ENCODE peak calls at places on chromosome X, in seven cellular contexts. N is pancreas, E is choroid plexus epithelial cell, F is foreskin fibroblast, S is glutamatergic neuron, Z is osteoblast, G is WTC11. M is an unnamed sample.

GRCh38 chrX:133335027-133335426 is 80.3 kb downstream of the GPC4 start:
- DNase-seq in N (no peak), S (no peak), G (no peak), F (peak; percentile 3), Z (no peak), E (peak; percentile 54), M (no peak)

GRCh38 chrX:78658851-78659744 is at the start of gene RTL3:
- DNase-seq in N (no peak), G (no peak), S (no peak), F (peak; percentile 57), E (peak; percentile 83), Z (peak; percentile 87), M (no peak)

GRCh38 chrX:15814811-15815210 is 24.5 kb downstream of the ZRSR2 start:
- DNase-seq in Z (no peak), N (no peak), G (no peak), S (no peak), F (no peak), E (no peak), M (no peak)

GRCh38 chrX:140439455-140439854 is 65.4 kb downstream of the SOX3 start:
- DNase-seq in E (no peak), N (peak; percentile 73), S (peak; percentile 69), G (peak; percentile 84), Z (no peak), F (no peak), M (no peak)

GRCh38 chrX:13659057-13659456 is 6.1 kb downstream of the TCEANC start:
- DNase-seq in E (peak; percentile 75), F (peak; percentile 52), S (no peak), N (no peak), Z (peak; percentile 58), G (no peak), M (no peak)

GRCh38 chrX:121260568-121261240 is 213.3 kb downstream of the GLUD2 start:
- DNase-seq in F (peak; percentile 48), Z (no peak), G (no peak), N (no peak), E (no peak), S (no peak), M (no peak)

GRCh38 chrX:42846741-42847140 is 68.8 kb upstream of the PPP1R2C start:
- DNase-seq in G (no peak), F (no peak), E (no peak), N (no peak), Z (no peak), S (no peak), M (no peak)

GRCh38 chrX:77453190-77453589 is 6.0 kb downstream of the FGF16 start:
- DNase-seq in S (no peak), Z (no peak), N (no peak), G (no peak), F (no peak), E (no peak), M (no peak)

GRCh38 chrX:122113376-122113775 is 1066.0 kb downstream of the GLUD2 start:
- DNase-seq in F (no peak), S (no peak), Z (no peak), G (peak; percentile 11), E (no peak), N (no peak), M (no peak)

GRCh38 chrX:151973851-151974335 is 583 bp downstream of the GABRE start:
- DNase-seq in S (peak; percentile 12), G (peak; percentile 15), F (no peak), N (no peak), Z (peak; percentile 76), E (peak; percentile 45), M (no peak)

GRCh38 chrX:46653482-46653881 is 79.9 kb downstream of the CHST7 start:
- DNase-seq in S (peak; percentile 15), F (no peak), E (peak; percentile 44), Z (no peak), G (peak; percentile 54), N (no peak), M (no peak)

GRCh38 chrX:38970845-38971244 is 169.6 kb downstream of the MID1IP1 start:
- DNase-seq in N (no peak), Z (no peak), E (no peak), S (no peak), G (no peak), F (no peak), M (no peak)

GRCh38 chrX:104135677-104136076 is 21.1 kb downstream of the SLC25A53 start:
- DNase-seq in S (no peak), E (peak; percentile 45), G (no peak), Z (no peak), F (no peak), N (no peak), M (no peak)

GRCh38 chrX:82134378-82134777 is 932.5 kb downstream of the SH3BGRL start:
- DNase-seq in G (no peak), N (no peak), F (no peak), E (no peak), S (no peak), Z (no peak), M (no peak)

GRCh38 chrX:119708936-119709335 is 16.0 kb upstream of the SEPTIN6 start:
- DNase-seq in F (peak; percentile 32), S (no peak), G (no peak), Z (peak; percentile 62), N (no peak), E (peak; percentile 43), M (no peak)

GRCh38 chrX:140971385-140971784 is 31.0 kb upstream of the SPANXB1 start:
- DNase-seq in E (no peak), F (no peak), Z (no peak), N (no peak), G (no peak), S (no peak), M (peak; percentile 3)

GRCh38 chrX:20729421-20729820 is 462.7 kb upstream of the RPS6KA3 start:
- DNase-seq in E (peak; percentile 2), N (no peak), S (no peak), Z (no peak), F (peak; percentile 20), G (no peak), M (no peak)

GRCh38 chrX:49106930-49107329 is 16.6 kb downstream of the GPKOW start:
- DNase-seq in G (peak; percentile 16), Z (peak; percentile 83), F (peak; percentile 32), N (no peak), E (peak; percentile 71), S (peak; percentile 30), M (no peak)

GRCh38 chrX:46757593-46757992 is 1.3 kb downstream of the SLC9A7 start:
- DNase-seq in F (peak; percentile 13), E (no peak), G (no peak), S (no peak), N (no peak), Z (peak; percentile 56), M (no peak)

GRCh38 chrX:65595460-65595876 is 60.9 kb upstream of the LAS1L start:
- DNase-seq in N (peak; percentile 93), Z (peak; percentile 53), E (peak; percentile 95), F (peak; percentile 84), S (peak; percentile 90), G (peak; percentile 93), M (peak; percentile 77)

GRCh38 chrX:153992180-153992579 is 19.6 kb downstream of the TMEM187 start:
- DNase-seq in G (no peak), F (no peak), S (no peak), E (no peak), N (no peak), Z (peak; percentile 29), M (no peak)

GRCh38 chrX:124665878-124666425 is 319.6 kb downstream of the SH2D1A start:
- DNase-seq in S (no peak), G (no peak), F (no peak), N (no peak), Z (no peak), E (no peak), M (no peak)

GRCh38 chrX:130393451-130394074 is 8.1 kb upstream of the GPR119 start:
- DNase-seq in G (peak; percentile 50), S (peak; percentile 58), Z (peak; percentile 72), E (peak; percentile 62), F (peak; percentile 32), N (peak; percentile 71), M (peak; percentile 15)

GRCh38 chrX:56564182-56564885 is 907 bp downstream of the UBQLN2 start:
- DNase-seq in G (no peak), Z (peak; percentile 78), S (peak; percentile 20), E (peak; percentile 54), N (no peak), F (no peak), M (no peak)

GRCh38 chrX:20118065-20118824 is 1.5 kb upstream of the MAP7D2 start:
- DNase-seq in G (no peak), S (no peak), Z (no peak), E (no peak), F (no peak), N (no peak), M (no peak)

GRCh38 chrX:39736219-39737211 is 361.2 kb downstream of the BCOR start:
- DNase-seq in E (peak; percentile 54), F (peak; percentile 54), N (peak; percentile 83), G (no peak), Z (peak; percentile 83), S (no peak), M (no peak)

DNA sequence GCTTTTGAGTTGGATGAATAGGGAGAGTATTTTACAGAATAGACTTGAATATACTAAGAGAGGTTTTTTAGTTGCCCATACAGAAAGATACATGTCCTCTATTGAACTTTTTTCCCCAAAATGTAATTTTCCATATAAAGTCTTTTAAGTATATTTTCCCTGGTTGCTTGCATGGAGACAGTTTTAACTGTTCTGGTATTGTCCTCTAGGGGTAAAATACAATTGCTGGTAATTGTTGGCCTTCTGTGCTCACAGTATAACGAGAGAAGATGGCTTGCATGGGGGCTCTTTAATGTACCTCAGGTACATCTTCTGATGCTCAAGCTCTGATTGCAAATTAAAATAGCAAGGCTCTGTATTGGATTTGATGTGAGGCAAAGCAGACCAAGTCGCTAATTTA is 136.1 kb downstream of the ARX start:
- DNase-seq in Z (no peak), N (no peak), S (no peak), F (no peak), G (no peak), E (no peak), M (no peak)
- TF ChIP-seq CTCF in Z (no peak), N (no peak), S (no peak), F (no peak), G (no peak), E (no peak), M (no peak)

GRCh38 chrX:11558972-11559371 is 106.7 kb downstream of the ARHGAP6 start:
- DNase-seq in S (peak; percentile 36), F (no peak), E (no peak), N (no peak), G (peak; percentile 39), Z (peak; percentile 3), M (no peak)
- TF ChIP-seq CTCF in S (peak; percentile 52), F (peak; percentile 21), E (peak; percentile 43), N (peak; percentile 22), G (no peak), Z (peak; percentile 28), M (peak; percentile 47)

DNA sequence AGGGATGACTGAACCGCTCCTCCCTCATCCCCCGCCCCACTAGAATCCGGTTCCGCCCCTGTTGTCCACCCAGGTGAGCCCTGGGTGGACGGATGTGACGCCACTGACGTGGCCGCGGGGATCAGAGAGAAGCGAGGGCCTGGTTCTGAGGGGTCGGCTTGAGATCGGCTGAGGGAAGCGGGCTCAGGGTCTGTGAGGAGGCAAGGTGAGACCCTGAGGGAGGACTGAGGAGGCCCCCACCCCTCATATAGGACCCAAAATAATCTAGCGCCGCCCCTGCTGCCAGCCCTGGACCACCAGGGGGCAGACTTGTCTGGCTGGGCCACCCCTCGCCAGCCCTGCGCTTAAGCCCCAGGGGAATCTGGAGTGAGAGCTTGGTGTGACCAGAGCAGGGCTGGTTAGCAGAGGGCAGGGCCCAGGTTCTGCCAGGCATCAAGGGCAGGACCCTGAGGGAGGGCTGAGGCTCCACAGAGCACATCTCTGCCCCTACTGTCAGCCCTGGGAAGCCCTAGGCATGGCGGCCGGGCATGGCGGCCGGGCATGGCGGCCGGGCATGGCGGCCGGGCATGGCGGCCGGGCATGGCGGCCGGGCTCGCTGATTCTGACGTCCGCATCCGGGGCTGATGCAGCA is at the start of gene MAGEA8:
- DNase-seq in E (no peak), S (no peak), F (no peak), N (no peak), G (peak; percentile 55), Z (no peak), M (no peak)
- TF ChIP-seq CTCF in E (no peak), S (no peak), F (no peak), N (no peak), G (peak; percentile 46), Z (no peak), M (no peak)

GRCh38 chrX:97175147-97175546 is 291.4 kb downstream of the RPA4 start:
- DNase-seq in Z (peak; percentile 46), S (no peak), E (no peak), F (no peak), N (no peak), G (no peak), M (no peak)
- TF ChIP-seq CTCF in Z (no peak), S (no peak), E (no peak), F (no peak), N (no peak), G (no peak), M (no peak)

M was measured in HFF-Myc.